ENCODE peak calls at places on chromosome 1, in eight cellular contexts. N is IMR-90; P is CD8-positive, alpha-beta T cell; G is activated effector memory CD4-positive, alpha-beta T cell treated with anti-CD3 and anti-CD28 coated beads, Interleukin-2, amount 50 U/mL, for 16 hours; I is stimulated activated naive CD8-positive, alpha-beta T cell treated with anti-CD3 and anti-CD28 coated beads, Interleukin-15, Interleukin-2, amounts not matched to agents 100 U/mL and 50 U/mL, for 24 hours; S is cardiac fibroblast; D is C1 segment of cervical spinal cord; U is Calu3. J is an unnamed sample.

GRCh38 chr1:12553963-12554362 is 64.0 kb downstream of the DHRS3 start:
- DNase-seq in N (no peak), P (no peak), G (peak), I (no peak), S (peak), D (no peak), U (no peak), J (no peak)

GRCh38 chr1:16120411-16120810 is 35.5 kb downstream of the EPHA2 start:
- DNase-seq in N (no peak), P (no peak), G (no peak), I (no peak), S (no peak), D (no peak), U (no peak), J (no peak)

GRCh38 chr1:67097305-67097704 is 37.5 kb downstream of the C1orf141 start:
- DNase-seq in N (no peak), P (no peak), G (no peak), I (no peak), S (no peak), D (no peak), U (no peak), J (no peak)

GRCh38 chr1:178581351-178581951 is 68.5 kb downstream of the TEX35 start:
- DNase-seq in N (no peak), P (no peak), G (no peak), I (no peak), S (no peak), D (no peak), U (no peak), J (no peak)

GRCh38 chr1:3922201-3922725 is 22.2 kb upstream of the C1orf174 start:
- DNase-seq in N (no peak), P (no peak), G (peak), I (no peak), S (no peak), D (no peak), U (no peak), J (no peak)

GRCh38 chr1:156692409-156692957 is 12.9 kb downstream of the CRABP2 start:
- DNase-seq in N (no peak), P (no peak), G (no peak), I (no peak), S (no peak), D (no peak), U (no peak), J (no peak)

GRCh38 chr1:202571719-202572339 is 138.4 kb downstream of the SYT2 start:
- DNase-seq in N (peak), P (no peak), G (no peak), I (peak), S (peak), D (peak), U (peak), J (peak)

GRCh38 chr1:149962039-149962647 is 25.5 kb upstream of the MTMR11 start:
- DNase-seq in N (peak), P (peak), G (peak), I (peak), S (peak), D (no peak), U (peak), J (peak)

GRCh38 chr1:15275921-15276683 is 29.1 kb downstream of the FHAD1 start:
- DNase-seq in N (no peak), P (no peak), G (no peak), I (no peak), S (no peak), D (no peak), U (no peak), J (no peak)

GRCh38 chr1:165858928-165859845 is 31.8 kb downstream of the UCK2 start:
- DNase-seq in N (no peak), P (no peak), G (no peak), I (no peak), S (no peak), D (no peak), U (no peak), J (no peak)

GRCh38 chr1:224851210-224851849 is 78.1 kb upstream of the DNAH14 start:
- DNase-seq in N (peak), P (peak), G (peak), I (peak), S (peak), D (peak), U (peak), J (peak)

GRCh38 chr1:208475951-208476824 is 232.0 kb upstream of the PLXNA2 start:
- DNase-seq in N (no peak), P (no peak), G (no peak), I (no peak), S (no peak), D (no peak), U (no peak), J (no peak)

GRCh38 chr1:206004821-206005220 is 1.6 kb upstream of the RAB7B start:
- DNase-seq in N (no peak), P (no peak), G (no peak), I (no peak), S (no peak), D (no peak), U (no peak), J (no peak)